ENCODE peak calls at places on chromosome 7, in seven cellular contexts. C is keratinocyte, L is PC-3, M is GM23338, G is DND-41, B is hepatocyte, X is HCT116. R is an unnamed sample. For H3K4me1, the result is how much of the 10 kb centered on the place peaks cover.

GRCh38 chr7:79298145-79298760 is 155.2 kb downstream of the MAGI2 start:
- DNase-seq in C (no peak), B (peak), G (peak), X (peak), L (peak), M (peak), R (peak)

GRCh38 chr7:157620616-157621015 is 283.8 kb downstream of the DNAJB6 start:
- DNase-seq in G (no peak), X (no peak), M (no peak), C (no peak), B (no peak), L (no peak), R (no peak)

GRCh38 chr7:2038876-2039728 is 193.6 kb downstream of the MAD1L1 start:
- DNase-seq in C (no peak), L (peak), G (peak), B (no peak), X (no peak), M (no peak), R (no peak)

GRCh38 chr7:119482209-119482608 is 790.8 kb upstream of the KCND2 start:
- DNase-seq in C (no peak), G (peak), B (peak), X (peak), L (peak), M (peak), R (peak)

GRCh38 chr7:142927085-142927745 is 6.3 kb downstream of the TRPV5 start:
- DNase-seq in X (no peak), B (no peak), C (no peak), G (no peak), M (no peak), L (no peak), R (no peak)

GRCh38 chr7:17230099-17230807 is 68.2 kb upstream of the AHR start:
- DNase-seq in B (no peak), X (no peak), M (no peak), G (no peak), L (no peak), C (no peak), R (no peak)

GRCh38 chr7:131555565-131556054 is 818 bp downstream of the PODXL start:
- DNase-seq in X (no peak), G (no peak), M (no peak), L (no peak), C (no peak), B (no peak), R (no peak)

GRCh38 chr7:100061518-100062193 is 12.1 kb downstream of the ZSCAN21 start:
- DNase-seq in X (no peak), C (no peak), L (no peak), G (no peak), B (no peak), M (no peak), R (no peak)

GRCh38 chr7:121244120-121244865 is 84.5 kb upstream of the WNT16 start:
- DNase-seq in G (peak), X (no peak), L (no peak), C (no peak), B (no peak), M (no peak), R (no peak)

GRCh38 chr7:20241491-20242261 is 24.5 kb upstream of the MACC1 start:
- DNase-seq in M (no peak), L (peak), C (no peak), B (no peak), X (no peak), G (no peak), R (peak)

GRCh38 chr7:139748936-139749335 is 28.9 kb downstream of the HIPK2 start:
- DNase-seq in X (no peak), G (no peak), B (no peak), M (no peak), C (no peak), L (no peak), R (no peak)

GRCh38 chr7:36138209-36138608 is 14.8 kb upstream of the EEPD1 start:
- DNase-seq in M (no peak), L (no peak), B (no peak), C (no peak), G (no peak), X (no peak), R (no peak)

GRCh38 chr7:142439739-142440138 is 181.9 kb upstream of the PRSS58 start:
- DNase-seq in B (no peak), C (no peak), G (no peak), L (peak), X (no peak), M (no peak), R (no peak)

GRCh38 chr7:144256112-144256511 is 8.5 kb downstream of the OR2A7 start:
- DNase-seq in B (no peak), L (peak), M (peak), X (peak), C (no peak), G (no peak), R (peak)

GRCh38 chr7:116950889-116951351 is 2.4 kb upstream of the ST7 start:
- DNase-seq in M (no peak), C (no peak), G (no peak), B (no peak), X (no peak), L (no peak), R (no peak)

GRCh38 chr7:95772298-95772770 is at the start of gene DYNC1I1:
- DNase-seq in L (peak), G (no peak), X (no peak), C (no peak), M (peak), B (peak), R (peak)

GRCh38 chr7:100107890-100108289 is 6.4 kb downstream of the AP4M1 start:
- DNase-seq in X (no peak), M (no peak), C (no peak), L (no peak), G (no peak), B (no peak), R (no peak)

GRCh38 chr7:110775046-110775445 is 315.9 kb upstream of the LRRN3 start:
- DNase-seq in L (no peak), B (no peak), X (no peak), M (no peak), C (no peak), G (no peak), R (no peak)

GRCh38 chr7:137847418-137848050 is 760 bp upstream of the DGKI start:
- DNase-seq in B (peak), L (no peak), C (no peak), M (peak), X (no peak), G (no peak), R (no peak)

GRCh38 chr7:137850586-137850985 is 3.8 kb upstream of the DGKI start:
- DNase-seq in L (no peak), C (no peak), B (no peak), X (no peak), G (no peak), M (no peak), R (no peak)

GRCh38 chr7:137844690-137845425 is 1.9 kb downstream of the DGKI start:
- DNase-seq in X (no peak), L (no peak), B (no peak), G (no peak), M (no peak), C (no peak), R (no peak)

GRCh38 chr7:137848095-137848494 is 1.3 kb upstream of the DGKI start:
- DNase-seq in X (no peak), C (no peak), B (no peak), M (no peak), G (no peak), L (no peak), R (no peak)

GRCh38 chr7:137846588-137847417 is at the start of gene DGKI:
- DNase-seq in L (no peak), X (no peak), B (peak), M (peak), C (no peak), G (no peak), R (no peak)
- TF ChIP-seq EZH2 in L (no peak), X (no peak), B (no peak), M (no peak), C (peak), G (no peak), R (peak)

DNA sequence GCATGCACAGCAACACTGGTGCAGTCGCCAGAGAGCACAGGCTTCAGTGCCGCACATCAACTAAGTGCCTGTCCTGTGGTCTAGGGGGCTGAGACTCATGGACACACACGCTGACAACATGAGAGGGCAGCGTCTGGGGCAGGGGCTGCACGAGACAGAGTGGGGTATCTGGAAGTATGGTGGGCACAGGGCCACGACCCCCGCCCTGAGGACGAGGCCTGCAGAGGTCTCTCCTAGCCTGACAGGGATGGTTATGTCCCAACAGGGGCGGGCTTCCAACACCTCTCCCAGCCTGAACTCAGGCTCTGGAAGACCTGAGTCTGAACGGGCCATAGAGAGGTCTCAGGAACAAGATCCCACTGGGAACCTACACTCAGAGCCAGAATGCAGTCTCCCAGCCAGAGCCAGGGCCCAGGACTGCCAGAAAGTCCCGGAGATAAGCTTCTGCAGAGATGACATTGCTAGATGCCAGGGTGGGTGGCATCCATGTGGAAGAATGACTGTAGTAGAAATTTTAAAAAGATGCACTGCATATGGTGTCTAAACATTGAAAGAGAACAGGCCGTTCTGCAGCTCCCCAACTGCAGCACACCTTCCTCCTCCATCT is 86.5 kb downstream of the TNS3 start:
- DNase-seq in B (no peak), M (no peak), G (no peak), X (no peak), C (no peak), L (no peak), R (no peak)
- H3K4me1 ChIP-seq in B (half or more), M (under half), G (under half), X (under half), C (under half), L (under half), R (under half)

DNA sequence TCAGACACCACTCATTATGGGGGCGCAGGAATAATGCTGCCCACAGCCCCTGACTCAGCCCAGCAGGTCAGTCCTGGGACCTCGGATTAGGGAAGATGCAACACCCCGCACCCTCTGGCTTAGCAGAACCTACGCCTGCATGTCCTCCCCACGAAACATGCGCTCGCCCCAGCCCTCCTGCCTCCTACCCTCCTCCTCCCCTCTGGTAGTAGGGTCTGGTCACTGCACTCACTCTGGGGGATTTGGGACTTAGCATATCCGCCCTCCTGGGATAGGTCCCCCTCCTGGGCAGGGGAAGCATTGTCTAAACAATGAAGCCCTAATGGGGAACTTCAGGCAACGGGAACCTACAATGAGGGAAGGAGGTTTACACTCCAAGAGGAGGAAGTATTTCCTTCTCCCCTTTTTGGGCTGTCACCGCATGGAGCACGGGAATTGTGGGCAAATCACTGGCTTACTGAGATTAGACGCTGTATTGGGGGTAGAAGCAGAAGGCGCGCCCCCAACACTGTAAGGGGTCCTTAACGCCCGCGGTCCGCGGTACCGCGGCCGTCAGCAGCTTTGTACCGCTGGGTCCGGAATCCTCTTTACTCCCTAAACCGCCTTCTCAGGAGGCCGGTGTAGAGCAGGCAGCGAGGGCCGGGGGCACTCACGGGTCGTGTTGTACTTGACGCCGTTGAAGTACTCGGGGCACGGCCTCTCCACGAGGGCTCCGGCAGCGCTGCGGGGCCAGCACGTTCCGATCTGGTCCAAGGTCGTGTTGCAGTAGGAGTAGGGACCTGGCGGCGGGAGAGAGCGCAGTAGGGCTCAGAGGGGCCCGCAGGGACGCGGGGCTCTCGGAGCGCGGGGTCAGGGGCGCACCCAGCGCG is 760 bp downstream of the CRHR2 start:
- DNase-seq in G (no peak), L (no peak), B (no peak), M (peak), C (no peak), X (no peak), R (no peak)
- TF ChIP-seq EZH2 in G (no peak), L (no peak), B (peak), M (peak), C (peak), X (no peak), R (peak)

GRCh38 chr7:156166692-156167416 is 354.6 kb upstream of the SHH start:
- DNase-seq in X (no peak), B (no peak), C (no peak), L (no peak), G (no peak), M (no peak), R (no peak)
- H3K4me1 ChIP-seq in X (under half), B (under half), C (under half), L (under half), G (under half), M (under half), R (under half)

DNA sequence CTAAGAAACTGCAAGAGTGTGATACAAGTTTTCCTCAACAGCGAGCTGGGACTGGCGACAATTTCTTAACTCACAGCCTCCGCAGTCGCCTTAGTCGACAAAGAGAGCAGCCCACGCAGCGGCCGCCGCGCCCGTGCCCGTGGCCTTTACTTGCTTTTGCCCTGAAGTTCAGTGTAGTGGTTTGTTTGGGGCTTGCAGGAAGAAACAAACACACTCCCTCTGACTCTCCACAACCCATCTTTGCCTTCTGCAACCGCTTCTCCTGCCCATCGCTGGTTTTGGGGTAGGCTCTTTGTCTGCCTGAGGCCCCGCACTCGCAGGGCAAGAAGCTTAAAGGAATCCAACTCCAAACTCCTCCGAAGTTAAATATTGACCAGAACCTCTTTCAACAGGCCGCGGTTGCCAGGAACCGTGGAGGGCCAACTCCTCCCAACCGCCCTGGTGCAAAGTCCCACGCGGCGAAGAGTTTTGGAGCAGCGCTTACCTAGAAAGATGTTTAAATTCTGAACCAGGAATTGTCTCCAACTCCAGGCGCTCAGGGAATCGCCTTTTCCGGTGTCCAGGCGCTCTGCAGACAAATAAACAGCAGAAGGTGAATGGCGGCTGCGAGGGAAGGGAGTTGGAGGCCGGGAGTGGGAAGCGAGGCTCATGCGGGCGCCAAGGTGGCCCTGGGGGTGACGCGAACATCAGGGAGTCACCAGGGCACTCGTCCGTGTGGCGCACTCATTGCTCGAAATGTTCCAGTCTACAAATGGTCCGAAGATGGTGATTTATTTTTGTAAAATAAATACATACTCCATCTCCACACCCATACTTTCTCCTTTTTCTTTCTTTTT is 8.3 kb downstream of the HOXA4 start:
- DNase-seq in X (no peak), M (peak), L (no peak), G (no peak), B (peak), C (no peak), R (peak)
- TF ChIP-seq EZH2 in X (no peak), M (peak), L (no peak), G (no peak), B (peak), C (no peak), R (no peak)